ENCODE peak calls at places on chromosomes 1 and 21, in seven cellular contexts. X, F, P, Q, E, J and K are unnamed samples.
A peak's percentile ranks its signal among the peaks of the same experiment; 100 is the strongest.

GRCh38 chr1:244913806-244914205 is 49.5 kb upstream of the HNRNPU start:
- DNase-seq in F (no peak), E (no peak), X (no peak), J (no peak), P (no peak), Q (no peak), K (no peak)

GRCh38 chr1:41576620-41577019 is 92.1 kb upstream of the EDN2 start:
- DNase-seq in J (no peak), P (no peak), E (no peak), F (no peak), Q (no peak), X (no peak), K (no peak)

GRCh38 chr1:14476170-14476955 is 122.1 kb upstream of the KAZN start:
- DNase-seq in P (no peak), Q (no peak), F (no peak), E (no peak), X (no peak), J (no peak), K (no peak)

GRCh38 chr1:241849345-241849695 is 1.3 kb downstream of the EXO1 start:
- DNase-seq in J (no peak), F (no peak), Q (no peak), X (no peak), P (no peak), E (no peak), K (no peak)

GRCh38 chr1:169110691-169111447 is 4.4 kb downstream of the ATP1B1 start:
- DNase-seq in Q (no peak), P (no peak), F (peak; percentile 51), E (no peak), J (no peak), X (no peak), K (no peak)

GRCh38 chr1:228740991-228741390 is 5.7 kb downstream of the RHOU start:
- DNase-seq in Q (no peak), F (no peak), X (no peak), J (no peak), P (no peak), E (no peak), K (no peak)

GRCh38 chr21:45387506-45387905 is 17.5 kb upstream of the COL18A1 start:
- DNase-seq in J (no peak), P (no peak), X (no peak), Q (no peak), F (no peak), E (no peak), K (peak; percentile 9)

GRCh38 chr1:66309006-66309741 is 224.8 kb upstream of the SGIP1 start:
- DNase-seq in E (no peak), X (no peak), F (no peak), Q (no peak), J (no peak), P (no peak), K (no peak)

GRCh38 chr1:38433097-38433722 is 386.6 kb upstream of the POU3F1 start:
- DNase-seq in Q (no peak), F (no peak), E (no peak), P (no peak), X (no peak), J (no peak), K (no peak)

GRCh38 chr1:219990782-219991510 is 55.4 kb downstream of the EPRS1 start:
- DNase-seq in P (no peak), E (no peak), J (peak; percentile 38), F (no peak), X (no peak), Q (no peak), K (no peak)

GRCh38 chr1:150233359-150234308 is 2.3 kb downstream of the ANP32E start:
- DNase-seq in Q (no peak), P (no peak), E (peak; percentile 30), F (no peak), X (peak; percentile 61), J (no peak), K (no peak)

GRCh38 chr21:45255381-45256020 is 32.2 kb downstream of the POFUT2 start:
- DNase-seq in J (peak; percentile 40), P (no peak), E (no peak), Q (no peak), F (peak; percentile 47), X (peak; percentile 38), K (no peak)

GRCh38 chr1:198679535-198680173 is 40.8 kb downstream of the PTPRC start:
- DNase-seq in J (no peak), F (no peak), E (no peak), Q (no peak), X (no peak), P (no peak), K (no peak)

GRCh38 chr1:39990428-39990827 is 35.5 kb downstream of the MFSD2A start:
- DNase-seq in F (no peak), J (no peak), X (no peak), Q (no peak), E (no peak), P (no peak), K (no peak)
- TF ChIP-seq CTCF in F (no peak), J (no peak), X (no peak), Q (no peak), E (no peak), P (no peak), K (no peak)

GRCh38 chr1:30521261-30521865 is 202.0 kb downstream of the MATN1 start:
- DNase-seq in P (no peak), F (no peak), X (peak; percentile 23), E (no peak), Q (no peak), J (no peak), K (no peak)

GRCh38 chr1:30524840-30525617 is 198.4 kb downstream of the MATN1 start:
- DNase-seq in J (no peak), Q (no peak), X (no peak), F (no peak), E (no peak), P (no peak), K (no peak)

GRCh38 chr1:30522031-30523004 is 201.1 kb downstream of the MATN1 start:
- DNase-seq in P (no peak), F (peak; percentile 24), E (no peak), J (no peak), X (peak; percentile 53), Q (no peak), K (peak; percentile 82)

GRCh38 chr1:30525631-30525979 is 197.8 kb downstream of the MATN1 start:
- DNase-seq in F (no peak), P (no peak), E (no peak), X (no peak), Q (no peak), J (no peak), K (no peak)

DNA sequence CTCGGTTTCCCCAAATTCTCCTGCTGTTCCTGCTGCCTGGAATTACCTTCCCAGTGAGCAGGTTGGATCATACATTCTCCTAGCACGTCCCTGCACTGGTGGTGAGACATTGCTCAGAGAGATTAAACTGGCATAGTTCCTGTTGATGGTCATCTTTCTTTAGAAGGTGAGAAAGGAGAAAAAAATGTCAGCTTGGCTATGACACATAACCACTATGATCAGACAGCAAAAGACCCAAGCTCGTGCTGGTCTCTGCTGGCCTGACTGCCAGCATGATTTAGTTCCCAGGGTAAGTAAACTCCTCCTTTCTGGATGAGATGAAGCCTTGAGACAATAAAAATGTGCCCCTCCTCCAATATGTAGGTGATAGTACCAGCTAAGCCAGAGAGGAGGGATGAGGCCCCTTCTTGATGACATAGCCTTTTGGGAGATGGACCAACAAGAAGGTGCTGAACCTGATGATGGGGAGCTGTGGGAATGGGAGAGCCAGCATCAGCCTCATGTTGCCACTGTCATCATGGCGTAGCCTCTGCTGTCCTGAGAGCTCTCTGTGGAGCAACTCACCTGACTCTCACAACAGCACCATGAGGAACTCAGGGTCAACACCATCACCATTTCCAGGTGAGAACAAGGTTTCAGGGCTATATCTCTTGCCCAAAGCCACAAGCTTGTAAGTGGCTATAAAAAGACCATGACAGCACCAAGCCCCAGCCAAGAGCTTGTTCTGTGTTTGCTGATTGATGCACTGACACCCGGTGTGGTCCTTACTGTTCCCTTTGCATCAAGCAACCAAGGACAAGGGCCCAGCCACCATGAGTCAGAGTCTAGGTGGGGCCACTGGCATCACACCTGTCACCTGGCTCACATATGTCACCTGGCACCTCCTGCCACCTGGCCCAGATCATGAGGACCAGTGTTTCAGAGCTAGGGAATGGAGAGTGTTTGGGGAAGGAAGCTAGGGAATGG is 200.0 kb downstream of the MATN1 start:
- DNase-seq in Q (no peak), F (no peak), J (peak; percentile 46), E (no peak), P (no peak), X (peak; percentile 40), K (peak; percentile 33)
- TF ChIP-seq CTCF in Q (no peak), F (no peak), J (no peak), E (no peak), P (no peak), X (no peak), K (no peak)

DNA sequence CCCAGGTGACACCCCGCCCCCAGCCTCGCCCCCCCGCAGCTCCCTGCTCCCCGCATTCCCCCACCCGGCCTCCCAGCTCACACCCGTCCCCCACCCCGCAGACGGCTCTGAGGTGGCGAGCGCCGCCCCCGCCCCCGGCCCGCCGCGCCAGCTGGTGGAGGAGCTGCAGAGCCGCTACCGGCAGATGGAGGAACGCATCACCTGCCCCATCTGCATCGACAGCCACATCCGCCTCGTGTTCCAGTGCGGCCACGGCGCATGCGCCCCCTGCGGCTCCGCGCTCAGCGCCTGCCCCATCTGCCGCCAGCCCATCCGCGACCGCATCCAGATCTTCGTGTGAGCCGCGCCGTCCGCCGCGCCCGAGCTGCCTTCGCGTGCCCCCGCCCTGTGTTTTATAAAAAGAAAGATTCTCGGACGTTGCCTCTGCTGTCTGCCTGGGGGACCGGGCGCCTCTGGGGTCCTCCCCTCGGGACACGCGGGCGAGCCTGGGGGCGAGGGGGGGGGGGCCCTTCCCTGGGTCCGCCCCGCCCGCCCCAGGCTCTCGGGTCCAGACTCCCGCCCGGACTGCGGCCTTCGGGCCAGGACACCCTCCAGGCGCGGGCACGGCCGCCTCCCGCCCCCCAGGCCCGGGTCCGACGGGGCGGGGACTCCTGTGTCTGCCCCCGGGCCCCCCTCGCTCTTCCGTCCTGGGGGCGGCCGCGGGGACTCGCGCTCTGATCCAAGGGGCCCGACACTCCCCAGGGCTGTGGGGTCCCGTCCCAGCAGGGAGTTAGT is 1.6 kb upstream of the MMP23B start:
- DNase-seq in J (peak; percentile 80), X (peak; percentile 80), F (peak; percentile 79), Q (no peak), E (peak; percentile 100), P (no peak), K (peak; percentile 69)
- TF ChIP-seq CTCF in J (no peak), X (no peak), F (no peak), Q (no peak), E (no peak), P (no peak), K (no peak)

DNA sequence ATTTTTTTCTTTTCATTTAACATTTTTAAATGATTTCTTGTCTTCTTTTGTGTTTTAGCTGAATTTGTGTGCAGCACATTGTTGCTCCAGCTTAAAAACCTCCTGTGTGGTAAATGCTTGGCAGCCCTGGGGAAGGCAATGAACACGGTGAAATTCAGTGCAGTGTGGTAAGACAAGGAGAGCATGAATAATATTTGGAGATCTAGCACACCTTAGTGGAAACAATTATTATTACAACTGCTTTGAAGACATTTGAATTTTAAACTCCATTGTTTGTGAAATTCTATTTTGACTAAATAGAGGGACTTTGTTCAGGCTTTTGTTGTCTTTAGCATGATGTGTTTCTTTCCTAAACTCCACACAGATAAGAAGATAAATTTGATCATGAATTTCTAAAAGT is 242.6 kb upstream of the CXADR start:
- DNase-seq in E (no peak), Q (peak; percentile 42), J (peak; percentile 5), P (no peak), X (peak; percentile 77), F (peak; percentile 5), K (peak; percentile 20)
- TF ChIP-seq CTCF in E (no peak), Q (peak; percentile 56), J (peak; percentile 32), P (peak; percentile 74), X (peak; percentile 74), F (no peak), K (peak; percentile 64)